ENCODE peak calls at places on chromosomes 3 and 15, in four cellular contexts. C is tibial nerve, D is heart left ventricle, U is cardiac muscle cell. B is an unnamed sample.
A peak's percentile ranks its signal among the peaks of the same experiment; 100 is the strongest.

GRCh38 chr3:126343675-126344074 is 13.5 kb downstream of the KLF15 start:
- DNase-seq in C (no peak), D (peak; percentile 15), U (no peak), B (peak; percentile 84)

GRCh38 chr3:28278918-28279317 is 37.5 kb downstream of the CMC1 start:
- DNase-seq in C (no peak), D (no peak), U (no peak), B (no peak)

GRCh38 chr3:33372218-33373081 is 67.8 kb downstream of the UBP1 start:
- DNase-seq in C (no peak), D (no peak), U (peak; percentile 59), B (no peak)

GRCh38 chr3:111484666-111485065 is 57.3 kb upstream of the CD96 start:
- DNase-seq in C (no peak), D (no peak), U (no peak), B (no peak)

GRCh38 chr3:168968611-168969010 is 694.9 kb downstream of the MECOM start:
- DNase-seq in C (no peak), D (no peak), U (no peak), B (no peak)

GRCh38 chr15:48365575-48365974 is 34.3 kb downstream of the DUT start:
- DNase-seq in C (no peak), D (no peak), U (no peak), B (no peak)

GRCh38 chr15:88080616-88081015 is 175.9 kb downstream of the NTRK3 start:
- DNase-seq in C (no peak), D (no peak), U (no peak), B (no peak)

GRCh38 chr3:179045719-179046402 is 25.7 kb downstream of the ZMAT3 start:
- DNase-seq in C (no peak), D (no peak), U (peak; percentile 19), B (no peak)

GRCh38 chr3:23696842-23697241 is 108.9 kb upstream of the UBE2E1 start:
- DNase-seq in C (no peak), D (no peak), U (no peak), B (no peak)

GRCh38 chr3:126356373-126357298 is 572 bp downstream of the KLF15 start:
- DNase-seq in C (no peak), D (peak; percentile 41), U (peak; percentile 64), B (peak; percentile 86)

GRCh38 chr3:159787794-159788205 is 200.8 kb upstream of the IL12A start:
- DNase-seq in C (no peak), D (no peak), U (no peak), B (no peak)

GRCh38 chr3:150721285-150722130 is 17.8 kb upstream of the ERICH6 start:
- DNase-seq in C (no peak), D (no peak), U (peak; percentile 72), B (no peak)

GRCh38 chr3:105715372-105715771 is 153.4 kb downstream of the CBLB start:
- DNase-seq in C (no peak), D (no peak), U (no peak), B (no peak)

GRCh38 chr15:51724673-51725072 is 12.8 kb downstream of the LYSMD2 start:
- DNase-seq in C (no peak), D (no peak), U (no peak), B (no peak)

GRCh38 chr3:132267594-132267993 is 49.6 kb upstream of the ACP3 start:
- DNase-seq in C (no peak), D (no peak), U (no peak), B (no peak)

GRCh38 chr3:132265008-132265407 is 52.2 kb upstream of the ACP3 start:
- DNase-seq in C (no peak), D (no peak), U (no peak), B (no peak)

GRCh38 chr3:132265488-132265887 is 51.7 kb upstream of the ACP3 start:
- DNase-seq in C (no peak), D (no peak), U (no peak), B (no peak)

GRCh38 chr3:132273043-132273442 is 44.2 kb upstream of the ACP3 start:
- DNase-seq in C (no peak), D (no peak), U (no peak), B (no peak)

DNA sequence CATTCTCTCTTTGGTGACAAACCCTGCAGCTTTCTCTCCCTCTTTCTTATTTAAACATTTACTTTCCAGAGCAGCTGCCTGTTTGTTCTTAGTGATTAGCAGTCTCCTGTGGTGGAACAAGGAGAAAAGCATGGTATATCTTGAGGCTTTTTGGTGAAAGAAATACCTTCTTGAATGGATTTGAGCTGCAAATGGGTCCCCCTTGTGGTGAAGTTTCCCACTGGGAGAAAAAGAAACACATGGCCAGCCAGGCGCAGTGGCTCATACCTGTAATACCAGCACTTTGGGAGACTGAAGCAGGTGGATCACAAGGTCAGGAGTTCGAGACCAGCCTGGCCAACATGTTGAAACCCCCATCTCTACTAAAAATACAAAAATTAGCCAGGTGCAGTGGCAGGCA is 48.3 kb upstream of the ACP3 start:
- DNase-seq in C (no peak), D (no peak), U (no peak), B (no peak)
- TF ChIP-seq CTCF in C (no peak), D (no peak), U (peak; percentile 59), B (peak; percentile 62)

GRCh38 chr3:46496745-46497555 is 826 bp upstream of the RTP3 start:
- DNase-seq in C (no peak), D (no peak), U (peak; percentile 64), B (no peak)
- TF ChIP-seq CTCF in C (no peak), D (no peak), U (peak; percentile 38), B (peak; percentile 70)

DNA sequence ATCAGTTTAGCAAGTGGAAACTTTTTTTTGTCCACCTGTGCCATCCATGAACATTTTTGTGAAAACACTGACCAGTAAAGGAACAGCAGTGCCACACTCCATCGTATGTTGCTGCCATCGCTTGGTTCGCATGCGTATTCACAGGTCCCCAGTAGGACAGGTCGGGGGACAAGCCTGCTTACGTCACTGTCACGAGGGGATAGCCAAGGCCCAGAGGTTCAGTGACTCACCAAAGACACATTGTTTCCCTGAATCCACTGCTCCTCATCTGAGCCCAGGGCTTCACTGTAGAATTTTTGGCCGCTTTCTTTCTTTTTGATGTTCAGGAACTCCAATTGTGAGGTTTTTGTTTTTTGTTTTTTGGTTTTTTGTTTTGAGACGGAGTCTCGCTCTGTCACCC is 5.9 kb downstream of the ADPRH start:
- DNase-seq in C (no peak), D (no peak), U (no peak), B (no peak)
- TF ChIP-seq CTCF in C (no peak), D (no peak), U (no peak), B (no peak)

DNA sequence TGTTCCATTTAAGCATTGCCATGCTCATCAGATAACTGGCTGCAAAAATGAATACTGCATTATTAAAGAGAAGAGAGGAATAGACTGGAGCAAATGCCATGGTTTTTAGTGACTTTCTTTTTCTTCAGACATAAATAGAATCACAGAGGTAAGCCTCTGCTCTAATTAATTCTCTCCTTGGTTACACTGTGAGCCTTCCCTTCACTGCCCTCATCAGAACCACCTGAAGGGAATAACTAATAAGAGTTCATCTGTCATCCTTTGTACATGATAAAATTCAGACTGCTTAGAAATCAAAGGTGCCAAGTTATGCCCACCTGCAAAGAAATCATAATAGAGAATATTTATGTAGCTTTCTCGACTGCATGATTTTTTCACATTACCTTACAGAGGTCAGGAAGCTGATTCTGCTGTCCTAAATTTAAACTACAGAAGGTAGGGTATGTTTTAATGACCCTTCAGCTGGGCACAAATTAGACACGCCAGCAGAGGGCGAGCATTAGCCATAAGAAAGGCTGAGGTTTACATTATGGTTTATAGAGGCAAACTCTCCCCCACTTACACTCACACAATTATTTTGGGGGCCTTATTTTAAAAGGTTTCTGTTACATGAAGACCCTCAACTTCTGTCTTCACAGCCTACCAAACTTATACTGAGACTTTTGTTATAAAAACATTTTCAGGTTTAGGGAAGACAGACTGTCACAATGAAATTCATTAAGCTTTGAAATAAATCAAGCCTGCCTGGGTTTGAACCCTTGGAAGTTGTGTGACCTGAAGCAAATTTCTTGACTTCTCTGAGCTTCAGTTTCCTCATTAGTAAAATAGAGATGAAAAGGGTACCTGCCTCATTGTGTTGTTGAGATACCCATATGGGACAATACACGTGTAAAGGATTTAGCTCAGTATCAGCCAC is 15.3 kb upstream of the UNC13C start:
- DNase-seq in C (no peak), D (no peak), U (peak; percentile 56), B (no peak)
- TF ChIP-seq CTCF in C (peak; percentile 29), D (peak; percentile 35), U (peak; percentile 40), B (peak; percentile 83)

GRCh38 chr3:51637144-51637940 is 33.7 kb upstream of the TEX264 start:
- DNase-seq in C (no peak), D (no peak), U (no peak), B (no peak)

GRCh38 chr3:51637941-51638471 is 33.0 kb upstream of the TEX264 start:
- DNase-seq in C (no peak), D (no peak), U (peak; percentile 56), B (no peak)

GRCh38 chr3:51646091-51646490 is 25.0 kb upstream of the TEX264 start:
- DNase-seq in C (no peak), D (no peak), U (no peak), B (no peak)

GRCh38 chr3:51642462-51642861 is 28.6 kb upstream of the TEX264 start:
- DNase-seq in C (no peak), D (no peak), U (peak; percentile 6), B (no peak)
- TF ChIP-seq CTCF in C (no peak), D (peak; percentile 14), U (peak; percentile 46), B (peak; percentile 74)

GRCh38 chr3:71521940-71522876 is 61.3 kb downstream of the FOXP1 start:
- DNase-seq in C (no peak), D (no peak), U (no peak), B (no peak)
- TF ChIP-seq CTCF in C (no peak), D (no peak), U (no peak), B (peak; percentile 42)

GRCh38 chr3:182621435-182622240 is 171.7 kb upstream of the ATP11B start:
- DNase-seq in C (no peak), D (no peak), U (peak; percentile 25), B (no peak)
- TF ChIP-seq CTCF in C (no peak), D (no peak), U (peak; percentile 21), B (peak; percentile 74)

GRCh38 chr3:134542287-134542686 is 56.4 kb downstream of the CEP63 start:
- DNase-seq in C (no peak), D (no peak), U (peak; percentile 34), B (no peak)
- TF ChIP-seq CTCF in C (no peak), D (no peak), U (no peak), B (no peak)

GRCh38 chr3:50122661-50123391 is 32.3 kb upstream of the SEMA3F start:
- DNase-seq in C (no peak), D (no peak), U (no peak), B (peak; percentile 65)

GRCh38 chr3:50123394-50124361 is 31.4 kb upstream of the SEMA3F start:
- DNase-seq in C (no peak), D (no peak), U (no peak), B (peak; percentile 86)

GRCh38 chr3:50121416-50122032 is 32.8 kb downstream of the RBM5 start:
- DNase-seq in C (peak; percentile 28), D (peak; percentile 74), U (peak; percentile 83), B (peak; percentile 90)

GRCh38 chr3:50120364-50121095 is 31.8 kb downstream of the RBM5 start:
- DNase-seq in C (no peak), D (no peak), U (no peak), B (peak; percentile 49)

GRCh38 chr3:50122071-50122470 is 33.1 kb upstream of the SEMA3F start:
- DNase-seq in C (no peak), D (no peak), U (no peak), B (no peak)
- TF ChIP-seq CTCF in C (no peak), D (no peak), U (no peak), B (no peak)